ENCODE peak calls at places on chromosomes 13 and 19, in five cellular contexts. Q, H, A, P and N are unnamed samples.

GRCh38 chr19:35963514-35963913 is 27.3 kb downstream of the LRFN3 start:
- DNase-seq in Q (no peak), H (peak), A (no peak), P (peak), N (no peak)

GRCh38 chr19:1170938-1171754 is 2.9 kb downstream of the SBNO2 start:
- DNase-seq in Q (no peak), H (no peak), A (no peak), P (no peak), N (no peak)

GRCh38 chr19:296476-297225 is 5.4 kb upstream of the PLPP2 start:
- DNase-seq in Q (no peak), H (no peak), A (no peak), P (no peak), N (no peak)

GRCh38 chr13:106089251-106089940 is 446.1 kb downstream of the EFNB2 start:
- DNase-seq in Q (no peak), H (no peak), A (no peak), P (no peak), N (no peak)

GRCh38 chr13:113638173-113638746 is 19.7 kb downstream of the ATP4B start:
- DNase-seq in Q (no peak), H (no peak), A (no peak), P (no peak), N (no peak)

GRCh38 chr19:4582980-4583842 is 23.7 kb upstream of the SEMA6B start:
- DNase-seq in Q (no peak), H (no peak), A (no peak), P (peak), N (no peak)

GRCh38 chr19:2887391-2887914 is 13.3 kb upstream of the ZNF57 start:
- DNase-seq in Q (no peak), H (no peak), A (peak), P (peak), N (no peak)

GRCh38 chr19:10620786-10621185 is 4.6 kb upstream of the SLC44A2 start:
- DNase-seq in Q (no peak), H (no peak), A (no peak), P (no peak), N (no peak)

GRCh38 chr13:30569901-30570576 is 47.7 kb upstream of the USPL1 start:
- DNase-seq in Q (no peak), H (no peak), A (no peak), P (peak), N (no peak)

GRCh38 chr13:44470623-44471562 is 97.3 kb downstream of the SERP2 start:
- DNase-seq in Q (no peak), H (no peak), A (no peak), P (peak), N (no peak)

GRCh38 chr19:19098084-19098702 is 34.4 kb downstream of the SLC25A42 start:
- DNase-seq in Q (no peak), H (no peak), A (no peak), P (no peak), N (no peak)

GRCh38 chr13:40588101-40588500 is 78.3 kb downstream of the FOXO1 start:
- DNase-seq in Q (no peak), H (no peak), A (no peak), P (no peak), N (no peak)

GRCh38 chr19:10104665-10105221 is 1.4 kb upstream of the PPAN start:
- DNase-seq in Q (no peak), H (peak), A (no peak), P (no peak), N (peak)

GRCh38 chr13:106566682-106567420 is 1.1 kb downstream of the ARGLU1 start:
- DNase-seq in Q (peak), H (peak), A (peak), P (peak), N (peak)

GRCh38 chr13:79393564-79394249 is 12.3 kb downstream of the RBM26 start:
- DNase-seq in Q (no peak), H (no peak), A (peak), P (no peak), N (no peak)

GRCh38 chr19:3357731-3358391 is 8.5 kb upstream of the NFIC start:
- DNase-seq in Q (no peak), H (no peak), A (no peak), P (peak), N (no peak)

GRCh38 chr19:57026476-57026875 is 93.3 kb upstream of the USP29 start:
- DNase-seq in Q (no peak), H (no peak), A (no peak), P (no peak), N (no peak)